ENCODE peak calls at places on chromosome 16, in eight cellular contexts. P is kidney, J is endodermal cell, Q is upper lobe of right lung, K is WERI-Rb-1, W is neural progenitor cell, C is heart left ventricle, B is prostate gland. V is an unnamed sample. For H3K36me3, the result is how much of the 10 kb centered on the place peaks cover.

GRCh38 chr16:80231888-80232287 is 308.9 kb upstream of the DYNLRB2 start:
- DNase-seq in P (no peak), J (no peak), Q (no peak), K (no peak), W (no peak), C (no peak), B (no peak), V (peak)

GRCh38 chr16:49825006-49825405 is 30.9 kb downstream of the ZNF423 start:
- DNase-seq in P (no peak), J (no peak), Q (no peak), K (no peak), W (no peak), C (no peak), B (no peak), V (no peak)

GRCh38 chr16:71610936-71611871 is 14.8 kb upstream of the MARVELD3 start:
- DNase-seq in P (peak), J (peak), Q (peak), K (peak), W (peak), C (peak), B (peak), V (peak)

GRCh38 chr16:85394511-85395206 is 218.5 kb upstream of the GSE1 start:
- DNase-seq in P (peak), J (no peak), Q (peak), K (peak), W (no peak), C (no peak), B (no peak), V (no peak)

GRCh38 chr16:84569382-84569987 is 48.4 kb downstream of the COTL1 start:
- DNase-seq in P (no peak), J (no peak), Q (no peak), K (no peak), W (no peak), C (no peak), B (no peak), V (no peak)

GRCh38 chr16:84323626-84324025 is 28.9 kb downstream of the WFDC1 start:
- DNase-seq in P (no peak), J (no peak), Q (peak), K (no peak), W (no peak), C (no peak), B (no peak), V (no peak)

GRCh38 chr16:69465083-69465721 is 40.8 kb downstream of the CYB5B start:
- DNase-seq in P (no peak), J (no peak), Q (no peak), K (no peak), W (no peak), C (no peak), B (no peak), V (peak)

GRCh38 chr16:15548482-15548891 is 94.5 kb downstream of the MARF1 start:
- DNase-seq in P (no peak), J (peak), Q (no peak), K (no peak), W (no peak), C (no peak), B (no peak), V (no peak)

GRCh38 chr16:65414284-65414984 is 292.6 kb upstream of the CDH11 start:
- DNase-seq in P (no peak), J (no peak), Q (no peak), K (no peak), W (no peak), C (no peak), B (no peak), V (no peak)

GRCh38 chr16:31325171-31325570 is 29.8 kb upstream of the ITGAX start:
- DNase-seq in P (no peak), J (no peak), Q (no peak), K (no peak), W (no peak), C (no peak), B (no peak), V (no peak)

GRCh38 chr16:89046491-89046890 is 47.2 kb upstream of the ACSF3 start:
- DNase-seq in P (no peak), J (no peak), Q (no peak), K (no peak), W (no peak), C (no peak), B (no peak), V (no peak)

GRCh38 chr16:15811778-15812750 is 44.8 kb downstream of the MYH11 start:
- DNase-seq in P (no peak), J (peak), Q (no peak), K (peak), W (peak), C (peak), B (peak), V (no peak)

GRCh38 chr16:19698480-19699465 is 19.3 kb downstream of the KNOP1 start:
- DNase-seq in P (no peak), J (no peak), Q (no peak), K (no peak), W (no peak), C (no peak), B (no peak), V (no peak)
- TF ChIP-seq CTCF in P (no peak), J (no peak), Q (no peak), K (no peak), W (no peak), C (no peak), B (no peak), V (no peak)

GRCh38 chr16:23509441-23509754 is 896 bp downstream of the GGA2 start:
- DNase-seq in P (no peak), J (no peak), Q (no peak), K (no peak), W (no peak), C (no peak), B (no peak), V (no peak)

GRCh38 chr16:23510154-23510914 is at the start of gene GGA2:
- DNase-seq in P (peak), J (peak), Q (peak), K (peak), W (peak), C (peak), B (peak), V (peak)

GRCh38 chr16:23506606-23506994 is 3.7 kb downstream of the GGA2 start:
- DNase-seq in P (no peak), J (no peak), Q (no peak), K (no peak), W (no peak), C (no peak), B (no peak), V (peak)

GRCh38 chr16:23509763-23510153 is 536 bp downstream of the GGA2 start:
- DNase-seq in P (peak), J (peak), Q (no peak), K (peak), W (peak), C (peak), B (no peak), V (peak)

DNA sequence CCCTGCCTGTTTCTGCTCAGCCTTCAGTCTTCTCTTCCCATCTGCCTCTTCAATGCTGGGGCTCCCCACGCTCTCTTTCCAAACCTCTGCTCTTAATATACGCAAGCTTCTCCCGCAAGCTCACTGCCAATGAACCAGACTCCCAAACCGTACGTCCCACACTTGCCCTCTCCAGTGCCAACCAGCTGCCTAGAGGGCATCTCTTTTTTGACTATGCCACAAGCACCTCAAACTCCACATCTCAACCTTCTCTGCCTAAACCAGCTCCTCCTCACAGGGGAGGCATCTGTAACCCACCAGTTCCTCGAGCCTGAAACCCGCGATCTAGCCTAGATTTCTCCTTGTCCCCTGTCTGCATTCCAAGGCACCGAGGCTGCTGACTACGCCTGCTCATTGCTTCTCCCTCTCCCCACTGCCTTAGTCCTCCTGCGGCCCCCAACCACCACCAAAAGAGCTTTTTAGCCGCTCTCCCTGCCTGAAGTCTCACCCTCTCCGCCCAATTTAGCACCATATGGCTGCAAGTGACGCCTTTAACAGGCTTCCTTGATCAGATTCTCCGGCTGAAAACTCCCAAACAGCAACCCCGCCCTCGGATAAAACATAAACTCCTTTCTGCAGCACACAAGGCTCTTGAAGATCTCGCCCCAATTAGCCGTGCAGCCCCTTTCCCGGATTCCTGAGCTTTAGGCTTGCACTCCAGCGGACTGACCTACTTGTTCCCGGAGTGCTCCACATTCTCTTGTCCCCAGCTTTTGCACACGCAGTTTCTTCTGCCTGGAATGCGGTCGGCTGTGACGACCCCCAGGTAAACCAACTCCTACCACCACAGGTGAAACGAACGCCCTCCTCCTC is 1.5 kb downstream of the GGA2 start:
- DNase-seq in P (no peak), J (peak), Q (no peak), K (peak), W (peak), C (no peak), B (no peak), V (no peak)
- H3K36me3 ChIP-seq in P (under half), J (under half), Q (under half), K (under half), W (under half), C (under half), B (under half), V (under half)

GRCh38 chr16:5505093-5505887 is 407.7 kb upstream of the EEF2KMT start:
- DNase-seq in P (no peak), J (no peak), Q (no peak), K (no peak), W (no peak), C (no peak), B (no peak), V (no peak)

GRCh38 chr16:5504028-5504758 is 406.6 kb upstream of the EEF2KMT start:
- DNase-seq in P (peak), J (no peak), Q (no peak), K (peak), W (no peak), C (peak), B (peak), V (no peak)

GRCh38 chr16:5502944-5503343 is 405.3 kb upstream of the EEF2KMT start:
- DNase-seq in P (no peak), J (no peak), Q (no peak), K (no peak), W (no peak), C (no peak), B (no peak), V (no peak)

GRCh38 chr16:5500526-5500925 is 402.9 kb upstream of the EEF2KMT start:
- DNase-seq in P (no peak), J (no peak), Q (no peak), K (no peak), W (no peak), C (no peak), B (no peak), V (no peak)

DNA sequence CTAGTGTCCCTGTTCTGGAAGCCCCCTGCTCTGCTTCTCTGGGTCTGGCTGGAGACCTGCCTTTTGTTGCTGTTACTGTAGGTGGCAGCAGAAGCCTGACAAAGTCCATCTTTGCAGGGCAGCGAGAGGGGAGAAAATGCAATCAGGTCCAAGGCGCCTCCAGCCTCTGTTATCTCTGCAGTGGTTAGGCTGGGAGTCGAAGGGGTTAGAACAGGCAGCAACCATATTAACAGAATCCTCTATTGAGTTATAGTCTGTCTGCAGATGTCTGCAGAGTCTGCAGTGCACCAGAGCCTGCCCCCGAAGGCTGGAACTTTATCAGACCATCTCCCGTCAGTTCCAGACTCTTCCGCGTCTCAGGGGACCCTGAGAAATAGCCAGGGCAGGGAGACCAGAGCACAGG is 404.9 kb upstream of the EEF2KMT start:
- DNase-seq in P (no peak), J (peak), Q (no peak), K (peak), W (peak), C (no peak), B (no peak), V (no peak)
- TF ChIP-seq CTCF in P (peak), J (peak), Q (no peak), K (peak), W (peak), C (peak), B (no peak), V (peak)

GRCh38 chr16:12191102-12191501 is 214.6 kb downstream of the SNX29 start:
- DNase-seq in P (no peak), J (no peak), Q (no peak), K (no peak), W (no peak), C (no peak), B (no peak), V (no peak)
- H3K36me3 ChIP-seq in P (under half), J (under half), Q (under half), K (under half), W (under half), C (under half), B (under half), V (under half)

DNA sequence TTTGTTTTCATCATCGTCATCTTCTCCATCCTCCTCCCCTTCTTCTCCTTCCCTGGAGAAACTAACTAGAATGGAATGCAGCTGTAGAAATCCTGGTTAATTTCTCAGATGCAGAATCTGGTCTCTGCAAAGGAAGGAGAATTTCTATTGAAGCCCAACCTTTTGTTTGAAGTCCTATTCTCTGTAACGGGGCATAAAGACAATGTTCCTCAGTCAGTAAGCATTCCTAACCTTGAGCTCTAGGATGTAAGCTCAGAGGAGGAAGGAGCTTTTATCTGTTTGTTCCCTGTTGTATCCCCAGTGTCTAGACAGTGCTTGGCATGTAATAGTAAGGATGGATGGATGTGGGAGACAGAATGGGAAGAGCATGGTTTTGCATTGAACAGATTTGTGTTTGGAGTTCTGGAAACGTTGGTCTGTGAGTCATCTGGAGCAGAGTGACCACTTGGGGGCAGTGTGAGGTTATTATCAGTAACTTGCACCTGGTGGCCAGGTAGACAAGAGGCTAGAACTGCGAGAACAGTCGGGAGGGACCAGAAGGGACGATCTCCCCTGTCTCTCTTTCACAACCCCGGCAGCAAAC is 363.7 kb downstream of the SNX29 start:
- DNase-seq in P (no peak), J (peak), Q (no peak), K (peak), W (peak), C (no peak), B (peak), V (no peak)
- TF ChIP-seq CTCF in P (peak), J (peak), Q (peak), K (peak), W (peak), C (peak), B (peak), V (peak)

GRCh38 chr16:2078096-2078495 is 30.3 kb downstream of the TSC2 start:
- DNase-seq in P (no peak), J (no peak), Q (no peak), K (no peak), W (no peak), C (no peak), B (no peak), V (no peak)

GRCh38 chr16:2078691-2079090 is 30.9 kb downstream of the TSC2 start:
- DNase-seq in P (no peak), J (no peak), Q (no peak), K (no peak), W (no peak), C (no peak), B (no peak), V (no peak)

GRCh38 chr16:2076072-2076865 is 28.5 kb downstream of the TSC2 start:
- DNase-seq in P (no peak), J (no peak), Q (no peak), K (no peak), W (no peak), C (no peak), B (no peak), V (no peak)

GRCh38 chr16:2077016-2077415 is 29.2 kb downstream of the TSC2 start:
- DNase-seq in P (no peak), J (no peak), Q (no peak), K (no peak), W (no peak), C (no peak), B (no peak), V (no peak)

DNA sequence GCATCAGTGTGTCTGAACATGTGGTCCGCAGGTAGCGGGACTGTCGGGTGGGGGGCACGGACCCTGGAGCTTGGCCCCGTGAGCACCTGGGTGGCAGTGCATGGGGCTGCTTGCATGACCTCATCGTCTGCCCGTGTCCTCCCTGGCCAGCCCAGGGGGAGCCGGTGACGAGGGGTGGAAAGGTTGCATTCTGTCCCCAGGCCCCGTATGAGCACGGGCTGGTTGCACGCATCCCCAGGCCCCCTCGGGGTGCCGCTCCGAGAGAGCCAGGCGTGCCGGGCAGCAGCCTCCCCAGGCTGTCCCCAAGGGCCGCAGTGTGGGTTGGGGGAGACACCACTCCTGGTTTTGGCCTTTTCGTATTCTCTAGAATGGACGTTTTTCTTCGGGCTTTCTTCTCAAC is 29.9 kb downstream of the TSC2 start:
- DNase-seq in P (no peak), J (no peak), Q (no peak), K (no peak), W (no peak), C (no peak), B (no peak), V (no peak)
- H3K36me3 ChIP-seq in P (under half), J (under half), Q (half or more), K (half or more), W (under half), C (under half), B (under half), V (under half)

DNA sequence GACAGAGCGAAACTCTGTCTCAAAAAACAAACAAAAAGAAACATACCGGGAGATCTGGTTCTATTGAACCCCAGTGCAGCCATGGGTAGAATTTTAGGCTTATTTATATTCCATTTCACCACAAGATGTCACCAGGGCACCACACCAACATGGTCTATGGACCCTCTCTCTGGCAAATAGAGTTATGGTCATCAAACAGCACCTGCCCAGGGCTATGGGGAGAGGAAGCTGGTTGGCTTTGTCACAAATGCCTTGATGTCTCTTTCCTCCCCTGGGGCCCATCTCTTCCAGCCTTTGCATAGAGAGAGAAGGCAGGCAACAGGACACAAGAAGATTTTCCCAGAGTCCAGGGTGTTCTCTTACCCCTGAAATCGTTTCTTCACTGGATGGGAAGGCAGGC is 128.4 kb downstream of the WWOX start:
- DNase-seq in P (no peak), J (peak), Q (no peak), K (no peak), W (peak), C (no peak), B (no peak), V (no peak)
- TF ChIP-seq CTCF in P (peak), J (peak), Q (peak), K (peak), W (peak), C (peak), B (no peak), V (peak)